ENCODE peak calls at places on chromosomes 3 and 15, in eight cellular contexts. One of them, this sample, is unnamed.
A peak's percentile ranks its signal among the peaks of the same experiment; 100 is the strongest.

GRCh38 chr3:129756871-129757270 is 136.6 kb downstream of the TMCC1 start:
- DNase-seq in PC-3: peak; percentile 58
- DNase-seq in HCT116: no peak
- DNase-seq in GM23248: peak; percentile 48
- DNase-seq in neural progenitor cell: no peak
- DNase-seq in MM.1S: no peak
- DNase-seq in GM23338: no peak
- DNase-seq in SK-N-SH: no peak
- DNase-seq in this sample: no peak

GRCh38 chr3:130626021-130626420 is 109.0 kb downstream of the COL6A6 start:
- DNase-seq in PC-3: peak; percentile 3
- DNase-seq in HCT116: no peak
- DNase-seq in GM23248: peak; percentile 56
- DNase-seq in neural progenitor cell: no peak
- DNase-seq in MM.1S: no peak
- DNase-seq in GM23338: no peak
- DNase-seq in SK-N-SH: no peak
- DNase-seq in this sample: no peak

GRCh38 chr3:55320928-55321327 is 166.2 kb downstream of the WNT5A start:
- DNase-seq in PC-3: no peak
- DNase-seq in HCT116: no peak
- DNase-seq in GM23248: no peak
- DNase-seq in neural progenitor cell: no peak
- DNase-seq in MM.1S: no peak
- DNase-seq in GM23338: no peak
- DNase-seq in SK-N-SH: no peak
- DNase-seq in this sample: no peak

GRCh38 chr15:64844576-64845140 is 2.9 kb downstream of the PLEKHO2 start:
- DNase-seq in PC-3: no peak
- DNase-seq in HCT116: no peak
- DNase-seq in GM23248: peak; percentile 45
- DNase-seq in neural progenitor cell: peak; percentile 39
- DNase-seq in MM.1S: no peak
- DNase-seq in GM23338: no peak
- DNase-seq in SK-N-SH: peak; percentile 54
- DNase-seq in this sample: no peak

GRCh38 chr15:40412095-40412759 is 6.6 kb downstream of the IVD start:
- DNase-seq in PC-3: no peak
- DNase-seq in HCT116: no peak
- DNase-seq in GM23248: no peak
- DNase-seq in neural progenitor cell: no peak
- DNase-seq in MM.1S: no peak
- DNase-seq in GM23338: no peak
- DNase-seq in SK-N-SH: no peak
- DNase-seq in this sample: peak; percentile 43

GRCh38 chr15:49372366-49372765 is 50.7 kb upstream of the FGF7 start:
- DNase-seq in PC-3: no peak
- DNase-seq in HCT116: no peak
- DNase-seq in GM23248: no peak
- DNase-seq in neural progenitor cell: peak; percentile 16
- DNase-seq in MM.1S: no peak
- DNase-seq in GM23338: peak; percentile 56
- DNase-seq in SK-N-SH: no peak
- DNase-seq in this sample: no peak

GRCh38 chr3:42653560-42654330 is at the start of gene ZBTB47:
- DNase-seq in PC-3: peak; percentile 44
- DNase-seq in HCT116: no peak
- DNase-seq in GM23248: peak; percentile 79
- DNase-seq in neural progenitor cell: peak; percentile 41
- DNase-seq in MM.1S: no peak
- DNase-seq in GM23338: peak; percentile 52
- DNase-seq in SK-N-SH: no peak
- DNase-seq in this sample: peak; percentile 63

GRCh38 chr15:101179341-101180153 is 72.3 kb downstream of the CHSY1 start:
- DNase-seq in PC-3: no peak
- DNase-seq in HCT116: no peak
- DNase-seq in GM23248: peak; percentile 75
- DNase-seq in neural progenitor cell: no peak
- DNase-seq in MM.1S: no peak
- DNase-seq in GM23338: no peak
- DNase-seq in SK-N-SH: no peak
- DNase-seq in this sample: no peak

GRCh38 chr3:16759227-16759903 is 125.4 kb upstream of the PLCL2 start:
- DNase-seq in PC-3: peak; percentile 73
- DNase-seq in HCT116: no peak
- DNase-seq in GM23248: peak; percentile 41
- DNase-seq in neural progenitor cell: no peak
- DNase-seq in MM.1S: no peak
- DNase-seq in GM23338: no peak
- DNase-seq in SK-N-SH: no peak
- DNase-seq in this sample: no peak

GRCh38 chr3:172155880-172156279 is 116.5 kb downstream of the FNDC3B start:
- DNase-seq in PC-3: no peak
- DNase-seq in HCT116: no peak
- DNase-seq in GM23248: peak; percentile 38
- DNase-seq in neural progenitor cell: peak; percentile 35
- DNase-seq in MM.1S: no peak
- DNase-seq in GM23338: peak; percentile 62
- DNase-seq in SK-N-SH: no peak
- DNase-seq in this sample: no peak

GRCh38 chr3:33439421-33440327 is 531 bp downstream of the UBP1 start:
- DNase-seq in PC-3: peak; percentile 31
- DNase-seq in HCT116: no peak
- DNase-seq in GM23248: peak; percentile 86
- DNase-seq in neural progenitor cell: no peak
- DNase-seq in MM.1S: peak; percentile 59
- DNase-seq in GM23338: peak; percentile 51
- DNase-seq in SK-N-SH: peak; percentile 84
- DNase-seq in this sample: peak; percentile 90

GRCh38 chr3:35664460-35664919 is 25.2 kb downstream of the ARPP21 start:
- DNase-seq in PC-3: no peak
- DNase-seq in HCT116: no peak
- DNase-seq in GM23248: peak; percentile 9
- DNase-seq in neural progenitor cell: peak; percentile 50
- DNase-seq in MM.1S: no peak
- DNase-seq in GM23338: peak; percentile 52
- DNase-seq in SK-N-SH: peak; percentile 32
- DNase-seq in this sample: peak; percentile 30

DNA sequence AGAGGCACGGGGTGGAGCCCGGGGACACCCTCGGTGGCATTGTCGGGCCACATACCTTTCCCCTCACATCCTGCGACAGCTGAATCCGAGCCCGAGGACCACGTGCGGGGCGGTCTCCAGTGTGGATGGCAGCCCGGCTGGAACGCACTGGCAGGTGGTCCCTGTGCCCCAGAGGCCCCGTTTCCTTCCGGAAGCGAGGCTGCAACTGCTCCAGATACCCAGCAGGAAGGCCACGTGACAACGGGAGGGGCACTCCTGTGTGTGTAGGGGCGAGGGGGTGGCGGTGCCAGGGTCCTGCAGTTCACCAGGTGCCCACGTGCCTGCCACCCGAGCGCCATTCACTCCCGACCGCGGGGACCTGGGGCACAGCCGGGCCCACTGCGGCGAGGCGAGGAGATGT is 44.1 kb downstream of the APH1B start:
- DNase-seq in PC-3: no peak
- DNase-seq in HCT116: no peak
- DNase-seq in GM23248: no peak
- DNase-seq in neural progenitor cell: no peak
- DNase-seq in MM.1S: no peak
- DNase-seq in GM23338: no peak
- DNase-seq in SK-N-SH: no peak
- DNase-seq in this sample: no peak
- H3K27me3 ChIP-seq in PC-3: no peaks in the 10 kb centered on the region
- H3K27me3 ChIP-seq in HCT116: no peaks in the 10 kb centered on the region
- H3K27me3 ChIP-seq in GM23248: no peaks in the 10 kb centered on the region
- H3K27me3 ChIP-seq in neural progenitor cell: no peaks in the 10 kb centered on the region
- H3K27me3 ChIP-seq in MM.1S: no peaks in the 10 kb centered on the region
- H3K27me3 ChIP-seq in GM23338: no peaks in the 10 kb centered on the region
- H3K27me3 ChIP-seq in SK-N-SH: no peaks in the 10 kb centered on the region
- H3K27me3 ChIP-seq in this sample: no peaks in the 10 kb centered on the region

DNA sequence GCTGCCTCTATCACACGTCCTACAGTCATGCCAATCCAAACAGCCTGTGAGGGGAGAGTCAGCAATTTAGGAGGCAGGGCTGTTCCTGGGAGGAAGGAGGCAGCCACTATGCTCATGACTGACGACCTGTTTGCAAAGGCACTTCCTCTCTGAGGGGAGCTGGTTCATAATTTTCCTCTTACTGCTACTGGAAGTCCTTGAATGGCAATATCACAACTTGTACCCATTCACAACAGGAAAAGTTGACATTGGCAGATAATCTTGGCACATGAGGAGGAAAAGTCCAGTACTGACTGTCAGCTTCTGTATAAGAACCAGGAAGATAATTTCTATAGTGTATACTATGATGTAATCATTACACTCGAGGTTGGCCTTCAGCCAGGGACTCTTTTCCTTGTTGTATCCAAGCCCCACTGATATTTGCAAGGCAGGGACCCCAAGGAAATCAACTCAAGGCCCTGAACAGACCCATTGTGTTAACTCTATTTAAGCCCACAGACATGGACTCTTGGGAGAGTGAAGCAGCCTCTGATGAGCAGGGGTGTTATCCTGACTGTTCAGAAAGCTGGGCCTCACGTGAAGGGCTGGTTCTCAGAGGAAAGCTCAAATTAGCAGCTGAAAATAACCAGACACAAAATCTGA is 267.3 kb upstream of the ADAMTS9 start:
- DNase-seq in PC-3: no peak
- DNase-seq in HCT116: no peak
- DNase-seq in GM23248: no peak
- DNase-seq in neural progenitor cell: no peak
- DNase-seq in MM.1S: no peak
- DNase-seq in GM23338: no peak
- DNase-seq in SK-N-SH: peak; percentile 18
- DNase-seq in this sample: no peak
- TF ChIP-seq EZH2phosphoT487 in PC-3: no peak
- TF ChIP-seq EZH2phosphoT487 in HCT116: no peak
- TF ChIP-seq EZH2phosphoT487 in GM23248: no peak
- TF ChIP-seq EZH2phosphoT487 in neural progenitor cell: no peak
- TF ChIP-seq EZH2phosphoT487 in MM.1S: no peak
- TF ChIP-seq EZH2phosphoT487 in GM23338: no peak
- TF ChIP-seq EZH2phosphoT487 in SK-N-SH: no peak
- TF ChIP-seq EZH2phosphoT487 in this sample: no peak

GRCh38 chr15:69663441-69663840 is 210.8 kb downstream of the RPLP1 start:
- DNase-seq in PC-3: no peak
- DNase-seq in HCT116: no peak
- DNase-seq in GM23248: no peak
- DNase-seq in neural progenitor cell: no peak
- DNase-seq in MM.1S: no peak
- DNase-seq in GM23338: no peak
- DNase-seq in SK-N-SH: no peak
- DNase-seq in this sample: no peak

GRCh38 chr15:69662668-69663000 is 210.0 kb downstream of the RPLP1 start:
- DNase-seq in PC-3: no peak
- DNase-seq in HCT116: no peak
- DNase-seq in GM23248: no peak
- DNase-seq in neural progenitor cell: no peak
- DNase-seq in MM.1S: no peak
- DNase-seq in GM23338: no peak
- DNase-seq in SK-N-SH: no peak
- DNase-seq in this sample: no peak

GRCh38 chr15:69664572-69665326 is 212.1 kb downstream of the RPLP1 start:
- DNase-seq in PC-3: no peak
- DNase-seq in HCT116: no peak
- DNase-seq in GM23248: no peak
- DNase-seq in neural progenitor cell: no peak
- DNase-seq in MM.1S: no peak
- DNase-seq in GM23338: no peak
- DNase-seq in SK-N-SH: peak; percentile 45
- DNase-seq in this sample: no peak

GRCh38 chr15:69665641-69666091 is 213.0 kb downstream of the RPLP1 start:
- DNase-seq in PC-3: no peak
- DNase-seq in HCT116: no peak
- DNase-seq in GM23248: no peak
- DNase-seq in neural progenitor cell: peak; percentile 16
- DNase-seq in MM.1S: no peak
- DNase-seq in GM23338: no peak
- DNase-seq in SK-N-SH: peak; percentile 45
- DNase-seq in this sample: no peak

DNA sequence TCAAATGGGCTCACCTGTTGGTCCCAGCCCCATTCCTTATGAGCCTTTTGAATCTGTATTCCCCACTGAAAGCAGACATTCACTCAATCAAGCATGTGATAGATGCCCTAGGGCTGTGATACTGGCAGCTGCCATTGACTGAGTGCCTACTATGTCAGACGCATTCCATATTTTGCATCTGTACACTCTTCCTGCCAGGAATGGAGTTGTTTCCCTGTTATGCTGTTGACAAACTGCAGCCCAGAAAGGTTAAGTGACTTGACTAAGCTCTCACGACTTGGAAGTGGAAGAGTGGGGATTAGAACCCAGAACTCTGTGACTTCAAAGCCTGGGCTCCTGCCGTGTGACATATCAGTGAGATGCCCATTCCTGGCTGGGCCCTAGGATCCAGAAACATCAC is 211.4 kb downstream of the RPLP1 start:
- DNase-seq in PC-3: no peak
- DNase-seq in HCT116: no peak
- DNase-seq in GM23248: no peak
- DNase-seq in neural progenitor cell: no peak
- DNase-seq in MM.1S: no peak
- DNase-seq in GM23338: no peak
- DNase-seq in SK-N-SH: no peak
- DNase-seq in this sample: no peak
- H3K27me3 ChIP-seq in PC-3: no peaks in the 10 kb centered on the region
- H3K27me3 ChIP-seq in HCT116: peaks cover 8% of the 10 kb centered on the region
- H3K27me3 ChIP-seq in GM23248: peaks cover 12% of the 10 kb centered on the region
- H3K27me3 ChIP-seq in neural progenitor cell: no peaks in the 10 kb centered on the region
- H3K27me3 ChIP-seq in MM.1S: no peaks in the 10 kb centered on the region
- H3K27me3 ChIP-seq in GM23338: no peaks in the 10 kb centered on the region
- H3K27me3 ChIP-seq in SK-N-SH: peaks cover 13% of the 10 kb centered on the region
- H3K27me3 ChIP-seq in this sample: peaks cover 3% of the 10 kb centered on the region

DNA sequence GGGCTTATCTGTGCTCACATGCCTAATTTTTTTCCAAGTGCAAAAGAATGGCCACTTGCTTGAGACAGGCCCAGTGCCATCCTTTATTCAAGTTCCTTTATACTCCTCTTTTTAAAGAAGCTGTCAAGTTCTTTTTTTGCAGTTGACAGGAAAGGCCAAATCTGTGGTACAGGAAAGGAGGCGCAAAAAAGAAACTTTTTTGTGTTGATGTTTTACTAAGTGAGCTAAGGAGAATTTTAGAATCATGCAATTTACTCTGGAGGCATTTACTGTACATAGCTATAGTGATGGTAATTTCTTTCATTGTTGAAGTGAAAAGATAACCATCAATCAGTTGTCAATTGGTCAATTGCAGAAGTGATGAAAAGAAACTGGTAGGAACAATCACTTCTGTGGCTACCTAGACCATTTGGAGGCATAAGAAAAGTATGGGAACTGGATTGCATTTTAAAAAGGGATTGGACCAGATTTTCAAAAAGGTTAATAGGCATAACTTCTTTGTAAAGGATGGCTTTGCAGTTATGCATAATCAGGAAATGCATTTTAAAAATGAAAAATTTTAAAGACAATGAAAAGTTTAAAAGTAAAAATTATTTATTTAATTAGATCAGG is 102.5 kb upstream of the SOX2 start:
- DNase-seq in PC-3: no peak
- DNase-seq in HCT116: no peak
- DNase-seq in GM23248: no peak
- DNase-seq in neural progenitor cell: peak; percentile 47
- DNase-seq in MM.1S: no peak
- DNase-seq in GM23338: peak; percentile 64
- DNase-seq in SK-N-SH: no peak
- DNase-seq in this sample: no peak
- TF ChIP-seq EZH2phosphoT487 in PC-3: no peak
- TF ChIP-seq EZH2phosphoT487 in HCT116: no peak
- TF ChIP-seq EZH2phosphoT487 in GM23248: no peak
- TF ChIP-seq EZH2phosphoT487 in neural progenitor cell: no peak
- TF ChIP-seq EZH2phosphoT487 in MM.1S: no peak
- TF ChIP-seq EZH2phosphoT487 in GM23338: no peak
- TF ChIP-seq EZH2phosphoT487 in SK-N-SH: no peak
- TF ChIP-seq EZH2phosphoT487 in this sample: no peak

GRCh38 chr15:90684281-90684680 is 32.9 kb upstream of the BLM start:
- DNase-seq in PC-3: no peak
- DNase-seq in HCT116: no peak
- DNase-seq in GM23248: no peak
- DNase-seq in neural progenitor cell: no peak
- DNase-seq in MM.1S: no peak
- DNase-seq in GM23338: no peak
- DNase-seq in SK-N-SH: no peak
- DNase-seq in this sample: no peak
- H3K27me3 ChIP-seq in PC-3: no peaks in the 10 kb centered on the region
- H3K27me3 ChIP-seq in HCT116: no peaks in the 10 kb centered on the region
- H3K27me3 ChIP-seq in GM23248: no peaks in the 10 kb centered on the region
- H3K27me3 ChIP-seq in neural progenitor cell: no peaks in the 10 kb centered on the region
- H3K27me3 ChIP-seq in MM.1S: peaks cover 11% of the 10 kb centered on the region
- H3K27me3 ChIP-seq in GM23338: no peaks in the 10 kb centered on the region
- H3K27me3 ChIP-seq in SK-N-SH: no peaks in the 10 kb centered on the region
- H3K27me3 ChIP-seq in this sample: no peaks in the 10 kb centered on the region